ENCODE peak calls at places on chromosomes 7 and 10, in nine cellular contexts. W is IMR-90, D is transverse colon, N is fibroblast of lung, M is thyroid gland, U is iPS DF 6.9, B is heart left ventricle, K is HepG2, O is astrocyte. S is an unnamed sample.

GRCh38 chr10:101939273-101939635 is 95.7 kb upstream of the KCNIP2 start:
- DNase-seq in W (peak; percentile 96), D (no peak), N (peak; percentile 97), M (no peak), U (no peak), B (no peak), K (no peak), O (peak; percentile 91), S (no peak)

GRCh38 chr10:3430501-3430900 is 257.9 kb upstream of the PITRM1 start:
- DNase-seq in W (no peak), D (no peak), N (no peak), M (no peak), U (no peak), B (no peak), K (no peak), O (no peak), S (no peak)

GRCh38 chr7:141113131-141113530 is 39.3 kb downstream of the TMEM178B start:
- DNase-seq in W (no peak), D (no peak), N (no peak), M (no peak), U (no peak), B (no peak), K (no peak), O (no peak), S (no peak)

GRCh38 chr7:47759056-47759706 is 177.3 kb upstream of the TNS3 start:
- DNase-seq in W (no peak), D (no peak), N (peak; percentile 52), M (no peak), U (no peak), B (no peak), K (no peak), O (no peak), S (no peak)

GRCh38 chr7:294440-295154 is 4.6 kb downstream of the FOXL3 start:
- DNase-seq in W (no peak), D (peak; percentile 51), N (no peak), M (no peak), U (no peak), B (no peak), K (no peak), O (no peak), S (peak; percentile 71)

GRCh38 chr10:3500408-3500856 is 284.6 kb downstream of the KLF6 start:
- DNase-seq in W (peak; percentile 90), D (peak; percentile 17), N (peak; percentile 95), M (peak; percentile 93), U (peak; percentile 48), B (peak; percentile 85), K (peak; percentile 88), O (peak; percentile 98), S (no peak)

GRCh38 chr10:72846225-72846624 is 47.3 kb upstream of the OIT3 start:
- DNase-seq in W (peak; percentile 89), D (no peak), N (peak; percentile 47), M (no peak), U (no peak), B (no peak), K (no peak), O (peak; percentile 87), S (no peak)

GRCh38 chr10:451021-451471 is 238.4 kb downstream of the DIP2C start:
- DNase-seq in W (no peak), D (peak; percentile 44), N (no peak), M (peak; percentile 45), U (no peak), B (no peak), K (no peak), O (peak; percentile 18), S (peak; percentile 32)

GRCh38 chr10:77925410-77925794 is 1.2 kb downstream of the DLG5 start:
- DNase-seq in W (peak; percentile 45), D (no peak), N (peak; percentile 51), M (peak; percentile 33), U (no peak), B (peak; percentile 37), K (no peak), O (no peak), S (peak; percentile 42)

GRCh38 chr10:10043083-10043482 is 974.6 kb upstream of the CELF2 start:
- DNase-seq in W (no peak), D (no peak), N (no peak), M (no peak), U (no peak), B (no peak), K (no peak), O (no peak), S (peak; percentile 3)

GRCh38 chr7:146002431-146003078 is 114.0 kb upstream of the CNTNAP2 start:
- DNase-seq in W (no peak), D (no peak), N (no peak), M (no peak), U (no peak), B (no peak), K (no peak), O (no peak), S (no peak)

GRCh38 chr7:100728196-100728595 is 5.2 kb upstream of the ZAN start:
- DNase-seq in W (no peak), D (no peak), N (no peak), M (no peak), U (no peak), B (no peak), K (no peak), O (no peak), S (no peak)

GRCh38 chr7:28217161-28217560 is 36.6 kb upstream of the JAZF1 start:
- DNase-seq in W (no peak), D (no peak), N (no peak), M (no peak), U (no peak), B (no peak), K (no peak), O (no peak), S (no peak)

DNA sequence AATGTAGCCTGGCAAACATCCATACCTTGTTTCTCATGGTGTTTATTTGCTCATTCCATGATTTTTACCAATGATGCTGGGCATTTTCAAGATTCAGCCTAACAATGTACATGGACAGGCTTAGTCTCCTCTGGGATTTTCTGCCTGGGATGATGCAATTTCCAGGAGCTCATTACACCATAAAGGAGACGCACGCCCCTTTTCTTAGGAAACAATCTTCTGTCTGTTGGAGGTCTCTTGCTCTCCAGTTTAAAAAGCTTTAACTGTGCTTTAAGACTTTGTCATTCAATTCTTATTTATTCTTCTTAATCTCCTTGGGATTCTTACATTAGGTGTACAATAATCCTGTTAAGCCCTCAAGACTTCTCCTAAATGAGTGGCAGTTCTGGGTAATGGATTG is 150.3 kb upstream of the NRP1 start:
- DNase-seq in W (peak; percentile 66), D (no peak), N (peak; percentile 82), M (no peak), U (no peak), B (no peak), K (no peak), O (no peak), S (no peak)
- H3K27ac ChIP-seq in W (no peak overlapping the region), D (no peak overlapping the region), N (no peak overlapping the region), M (no peak overlapping the region), U (no peak overlapping the region), B (no peak overlapping the region), K (no peak overlapping the region), O (no peak overlapping the region), S (no peak overlapping the region)

GRCh38 chr7:24831240-24831639 is 74.0 kb upstream of the GSDME start:
- DNase-seq in W (peak; percentile 68), D (no peak), N (peak; percentile 67), M (no peak), U (no peak), B (no peak), K (no peak), O (peak; percentile 75), S (no peak)
- H3K4me1 ChIP-seq in W (peaks cover 16% of the 10 kb centered on the region), D (peaks cover 4% of the 10 kb centered on the region), N (peaks cover 19% of the 10 kb centered on the region), M (peaks cover 3% of the 10 kb centered on the region), U (no peaks in the 10 kb centered on the region), B (peaks cover 87% of the 10 kb centered on the region), K (peaks cover 24% of the 10 kb centered on the region), O (peaks cover 59% of the 10 kb centered on the region), S (peaks cover 18% of the 10 kb centered on the region)

GRCh38 chr10:103413540-103413939 is 17.1 kb downstream of the PDCD11 start:
- DNase-seq in W (no peak), D (no peak), N (no peak), M (no peak), U (no peak), B (no peak), K (no peak), O (no peak), S (no peak)

GRCh38 chr10:103415581-103415980 is 19.2 kb downstream of the PDCD11 start:
- DNase-seq in W (no peak), D (no peak), N (no peak), M (no peak), U (no peak), B (no peak), K (no peak), O (no peak), S (no peak)

GRCh38 chr10:103416436-103417147 is 20.2 kb downstream of the PDCD11 start:
- DNase-seq in W (peak; percentile 65), D (peak; percentile 67), N (peak; percentile 71), M (peak; percentile 66), U (no peak), B (peak; percentile 61), K (peak; percentile 50), O (peak; percentile 20), S (peak; percentile 73)

DNA sequence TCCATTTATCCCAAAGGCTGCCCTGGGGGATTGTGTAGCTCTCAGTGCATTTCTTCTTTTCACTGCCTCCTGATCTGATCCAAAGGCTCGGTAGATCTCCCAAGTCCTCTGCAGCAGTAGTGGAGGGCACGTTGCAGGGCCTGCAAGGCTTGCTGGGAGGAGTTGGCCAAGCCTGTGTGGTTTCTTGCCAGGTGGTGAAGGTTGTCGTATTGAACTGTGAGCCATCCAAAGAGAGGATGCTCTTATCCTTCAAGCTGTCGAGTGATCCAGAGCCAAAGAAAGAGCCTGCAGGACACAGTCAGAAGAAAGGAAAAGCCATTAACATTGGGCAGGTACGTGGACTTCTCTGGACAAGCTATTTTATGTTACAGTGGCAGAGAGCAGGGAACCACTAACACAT is 21.2 kb downstream of the PDCD11 start:
- DNase-seq in W (no peak), D (no peak), N (no peak), M (no peak), U (no peak), B (no peak), K (no peak), O (no peak), S (no peak)
- H3K36me3 ChIP-seq in W (peaks cover 69% of the 10 kb centered on the region), D (peaks cover 52% of the 10 kb centered on the region), N (peaks cover 42% of the 10 kb centered on the region), M (peaks cover 83% of the 10 kb centered on the region), U (peaks cover 56% of the 10 kb centered on the region), B (peaks cover 97% of the 10 kb centered on the region), K (peaks cover 63% of the 10 kb centered on the region), O (peaks cover 79% of the 10 kb centered on the region), S (peaks cover 32% of the 10 kb centered on the region)

DNA sequence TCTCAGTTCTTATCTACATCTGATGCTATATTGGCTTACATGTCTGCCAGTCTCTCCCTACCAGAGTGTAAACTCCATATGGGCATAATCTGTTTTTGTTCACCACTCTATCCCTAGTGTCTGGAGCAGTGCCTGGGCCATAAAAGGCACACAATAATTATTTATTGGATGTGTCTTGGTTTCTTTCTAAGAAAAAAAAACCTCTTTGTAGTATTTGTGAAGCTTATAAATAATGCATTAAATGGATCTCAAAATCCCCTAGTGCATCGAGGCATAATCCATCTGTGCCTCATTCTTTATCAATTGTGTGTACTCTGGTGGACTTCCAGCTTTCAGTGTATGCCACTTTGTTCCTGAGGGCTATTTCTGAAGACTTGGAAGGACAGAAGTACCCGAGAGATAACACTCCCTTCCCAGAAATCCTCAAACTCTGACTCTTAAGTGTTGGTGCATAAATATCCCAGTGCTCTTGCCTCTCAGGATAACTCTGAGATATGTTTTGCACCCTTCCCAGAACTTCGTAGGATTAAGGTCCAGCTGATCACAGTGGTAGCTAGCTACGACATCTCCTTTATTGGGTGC is 255.0 kb upstream of the PHYHIPL start:
- DNase-seq in W (no peak), D (no peak), N (no peak), M (no peak), U (no peak), B (no peak), K (no peak), O (no peak), S (no peak)
- H3K27ac ChIP-seq in W (no peak overlapping the region), D (no peak overlapping the region), N (no peak overlapping the region), M (no peak overlapping the region), U (no peak overlapping the region), B (no peak overlapping the region), K (no peak overlapping the region), O (peak overlapping the region; percentile 61), S (no peak overlapping the region)

S was measured in small intestine.